ENCODE peak calls at places on chromosomes 4 and X, in four cellular contexts. A is GM12878, E is HCT116, B is H1. I is an unnamed sample.

GRCh38 chrX:24339911-24340310 is 20.5 kb upstream of the SUPT20HL1 start:
- DNase-seq in A (no peak), E (no peak), B (no peak), I (no peak)

GRCh38 chr4:116357758-116358157 is 727.6 kb downstream of the TRAM1L1 start:
- DNase-seq in A (no peak), E (no peak), B (no peak), I (no peak)

GRCh38 chr4:153232768-153233167 is 28.5 kb downstream of the TRIM2 start:
- DNase-seq in A (no peak), E (peak), B (peak), I (no peak)

GRCh38 chr4:100462206-100462605 is 55.6 kb downstream of the EMCN start:
- DNase-seq in A (no peak), E (no peak), B (no peak), I (peak)

GRCh38 chrX:68432648-68433047 is 647 bp downstream of the OPHN1 start:
- DNase-seq in A (no peak), E (no peak), B (no peak), I (peak)

GRCh38 chr4:102557636-102558035 is 56.5 kb downstream of the NFKB1 start:
- DNase-seq in A (no peak), E (no peak), B (no peak), I (no peak)

GRCh38 chr4:125551451-125551850 is 236.7 kb downstream of the FAT4 start:
- DNase-seq in A (no peak), E (no peak), B (no peak), I (no peak)

GRCh38 chr4:80097395-80098177 is 24.6 kb upstream of the ANTXR2 start:
- DNase-seq in A (no peak), E (no peak), B (no peak), I (peak)

GRCh38 chr4:173517781-173518371 is 12.2 kb downstream of the HAND2 start:
- DNase-seq in A (no peak), E (no peak), B (no peak), I (no peak)

GRCh38 chrX:1384738-1385250 is 7.1 kb downstream of the SLC25A6 start:
- DNase-seq in A (no peak), E (no peak), B (no peak), I (no peak)

GRCh38 chr4:77586953-77587383 is 18.7 kb upstream of the CXCL13 start:
- DNase-seq in A (peak), E (no peak), B (no peak), I (no peak)

GRCh38 chr4:8268211-8268610 is 1.3 kb upstream of the HTRA3 start:
- DNase-seq in A (no peak), E (no peak), B (no peak), I (no peak)

GRCh38 chr4:32499176-32499575 is 1779.0 kb downstream of the PCDH7 start:
- DNase-seq in A (no peak), E (no peak), B (no peak), I (no peak)

GRCh38 chr4:73450398-73451004 is 14.5 kb downstream of the AFP start:
- DNase-seq in A (no peak), E (no peak), B (no peak), I (peak)

GRCh38 chrX:49041683-49042529 is 1.3 kb downstream of the TFE3 start:
- DNase-seq in A (no peak), E (no peak), B (no peak), I (peak)

GRCh38 chr4:8439914-8440490 is 521 bp downstream of the ACOX3 start:
- DNase-seq in A (no peak), E (no peak), B (no peak), I (no peak)

GRCh38 chr4:41442818-41443217 is 95.1 kb upstream of the LIMCH1 start:
- DNase-seq in A (no peak), E (no peak), B (no peak), I (no peak)

GRCh38 chr4:150007512-150007911 is 70.7 kb upstream of the DCLK2 start:
- DNase-seq in A (no peak), E (peak), B (no peak), I (peak)

GRCh38 chr4:90904018-90904417 is 776.8 kb downstream of the CCSER1 start:
- DNase-seq in A (no peak), E (no peak), B (no peak), I (no peak)

GRCh38 chrX:45557390-45557789 is 356.7 kb upstream of the DIPK2B start:
- DNase-seq in A (no peak), E (no peak), B (no peak), I (peak)

GRCh38 chr4:184310881-184311709 is 93.4 kb upstream of the ENPP6 start:
- DNase-seq in A (no peak), E (no peak), B (no peak), I (no peak)

GRCh38 chr4:88382621-88383020 is 4.0 kb downstream of the HERC6 start:
- DNase-seq in A (peak), E (no peak), B (no peak), I (no peak)

GRCh38 chr4:94849901-94850300 is 92.1 kb downstream of the BMPR1B start:
- DNase-seq in A (no peak), E (no peak), B (no peak), I (no peak)

GRCh38 chr4:7831330-7831729 is 108.3 kb downstream of the AFAP1 start:
- DNase-seq in A (no peak), E (no peak), B (no peak), I (peak)

GRCh38 chr4:82293304-82293703 is 80.5 kb downstream of the HNRNPD start:
- DNase-seq in A (peak), E (no peak), B (no peak), I (no peak)

GRCh38 chrX:155326610-155327009 is 7.8 kb downstream of the CLIC2 start:
- DNase-seq in A (no peak), E (no peak), B (no peak), I (no peak)

DNA sequence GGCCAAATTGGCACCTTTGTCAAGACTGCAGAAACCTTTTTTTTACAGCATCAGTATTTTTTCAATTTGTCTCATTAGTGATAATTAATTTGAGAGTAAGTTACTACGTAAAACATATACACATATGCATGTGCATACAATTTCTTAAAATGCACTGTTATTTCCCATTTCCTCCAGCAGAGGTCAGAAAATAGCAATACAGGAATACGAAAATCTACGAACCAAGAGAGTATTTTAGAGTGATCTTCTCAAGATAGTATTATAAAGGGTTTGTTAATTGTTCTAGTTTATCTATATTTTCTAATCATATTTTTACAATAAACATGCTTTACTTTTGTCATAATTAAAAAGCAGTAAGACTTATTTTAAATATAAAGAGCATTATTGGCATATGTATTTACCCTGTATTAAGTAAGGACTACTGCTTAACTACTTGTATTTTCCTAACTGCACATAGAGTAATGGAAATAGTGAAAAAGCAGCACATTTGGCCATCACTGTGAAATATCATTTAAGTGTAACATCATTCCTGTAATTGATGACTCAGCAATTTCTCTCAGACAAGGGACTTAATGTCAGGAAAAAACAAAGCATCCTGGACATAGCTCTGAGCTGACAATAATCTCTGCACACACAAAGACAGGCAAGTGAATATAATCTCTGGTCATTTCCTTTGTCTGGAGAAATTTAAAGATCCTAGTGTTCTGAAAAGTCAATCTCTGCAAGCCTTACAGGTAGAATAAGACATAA is 45.6 kb downstream of the MAOB start:
- DNase-seq in A (no peak), E (peak), B (no peak), I (peak)
- TF ChIP-seq RAD21 in A (peak), E (peak), B (no peak), I (peak)

DNA sequence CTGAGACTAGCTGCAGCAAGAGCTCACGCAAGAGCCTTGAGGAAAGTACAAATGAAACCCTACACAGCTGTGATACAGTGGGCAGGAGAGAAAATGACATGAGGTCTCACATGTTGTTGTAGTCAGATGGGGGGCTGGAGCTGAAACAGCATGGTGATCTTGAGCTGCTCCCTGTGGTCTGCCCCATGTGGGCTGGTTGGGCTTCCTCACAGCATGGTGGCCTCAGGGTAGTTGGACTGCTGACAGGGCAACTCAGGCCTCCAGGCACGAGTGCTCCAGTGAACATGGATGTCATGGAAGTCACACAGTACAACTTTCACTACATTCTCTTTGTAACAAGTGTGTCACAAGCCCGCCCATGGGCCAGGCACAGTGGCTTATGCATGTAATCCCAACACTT is 3.4 kb upstream of the MAN2B2 start:
- DNase-seq in A (no peak), E (no peak), B (no peak), I (no peak)
- TF ChIP-seq RAD21 in A (no peak), E (no peak), B (no peak), I (no peak)

DNA sequence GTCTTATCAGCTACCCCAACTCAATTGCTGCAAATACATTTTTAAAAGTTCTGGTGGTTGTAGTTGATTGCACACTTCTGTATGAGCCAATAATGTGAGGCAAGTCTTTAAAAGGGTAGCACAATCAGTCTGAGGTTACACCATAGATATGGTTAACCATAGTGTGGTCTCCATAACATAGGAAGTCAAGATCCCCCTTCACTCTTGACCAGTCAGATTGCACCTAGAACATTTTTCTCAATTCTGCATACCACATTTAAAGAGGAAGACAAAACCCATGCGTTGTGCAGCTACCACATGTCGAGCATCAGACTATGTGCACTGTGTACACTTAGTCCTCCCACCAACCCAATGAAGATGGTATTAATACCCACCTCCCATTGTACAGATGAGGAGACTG is 26.5 kb upstream of the CYBB start:
- DNase-seq in A (no peak), E (no peak), B (no peak), I (no peak)
- TF ChIP-seq RAD21 in A (no peak), E (no peak), B (no peak), I (no peak)

DNA sequence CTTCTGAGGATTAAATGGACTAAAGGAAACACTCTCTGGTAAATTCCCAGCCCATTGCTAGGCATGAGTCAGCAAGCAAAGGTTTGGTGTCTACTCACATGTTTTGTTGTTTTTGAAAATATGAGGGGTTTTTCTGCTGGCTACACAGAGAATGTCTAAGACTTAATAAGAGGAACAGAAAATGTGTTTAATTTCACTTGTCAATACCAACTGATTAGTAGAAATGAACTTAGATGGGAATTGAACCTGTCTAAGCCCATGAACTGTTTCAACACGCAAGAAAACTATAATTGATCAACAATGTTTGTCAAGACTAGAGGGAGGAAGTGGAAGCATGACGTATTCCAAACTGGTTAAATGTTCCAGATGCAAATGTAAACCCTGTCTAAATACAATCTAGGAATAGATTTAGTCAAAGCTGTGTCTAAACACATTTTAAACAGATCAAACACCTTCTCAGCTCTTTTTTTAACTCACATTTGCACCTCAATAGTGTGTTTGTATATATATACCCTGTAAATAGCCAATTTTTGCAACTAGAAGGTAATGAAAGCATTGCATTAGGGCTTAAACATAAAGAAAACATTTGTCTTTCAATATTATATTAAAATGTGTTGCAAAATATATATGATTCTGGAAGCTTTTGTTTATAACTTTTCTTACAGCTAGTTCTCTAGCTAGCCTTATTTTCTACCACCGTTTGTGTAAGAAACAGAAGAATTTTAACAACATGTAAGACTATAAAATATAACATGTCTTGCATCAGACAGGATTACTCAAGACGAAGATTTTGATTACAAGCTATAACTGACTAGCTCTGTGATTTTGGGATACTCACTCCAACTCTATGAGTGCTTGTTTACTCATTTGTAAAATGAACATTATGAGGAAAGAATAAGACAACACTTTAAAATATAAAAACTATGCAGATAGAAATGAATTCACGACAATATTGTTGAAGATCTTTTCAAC is 607.8 kb downstream of the FSTL5 start:
- DNase-seq in A (peak), E (no peak), B (no peak), I (peak)
- TF ChIP-seq RAD21 in A (no peak), E (no peak), B (no peak), I (no peak)

DNA sequence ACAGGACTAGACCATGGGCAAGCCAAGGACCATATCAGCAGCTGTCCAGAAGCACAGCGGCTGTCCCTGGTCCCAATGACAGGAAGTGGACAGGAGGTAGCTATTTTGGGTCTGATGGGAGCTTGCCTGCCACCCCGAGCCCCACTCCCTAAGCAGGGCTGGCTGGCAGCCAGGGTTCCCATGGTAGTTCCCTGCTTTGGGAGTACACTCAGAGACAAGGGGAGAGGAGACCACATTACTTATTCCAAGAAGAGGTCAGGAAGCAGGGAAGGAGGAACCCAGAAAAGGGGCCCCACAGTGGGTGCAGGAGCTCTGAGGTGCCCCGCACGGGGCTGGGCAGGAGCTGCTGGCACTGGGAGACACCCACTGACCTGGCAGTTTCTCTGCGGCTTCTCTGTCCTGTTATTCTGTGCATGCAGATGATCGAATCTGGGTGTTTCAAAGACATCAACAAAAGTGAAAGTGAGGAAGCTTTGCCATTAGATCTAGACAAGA is 36.3 kb downstream of the HTT-AS start:
- DNase-seq in A (no peak), E (no peak), B (no peak), I (no peak)
- TF ChIP-seq RAD21 in A (no peak), E (no peak), B (no peak), I (no peak)